ENCODE peak calls at places on chromosomes 6 and 20, in eight cellular contexts. M, L, T, S, R, Q, Z and V are unnamed samples. For H3K4me1, the result is how much of the 10 kb centered on the place peaks cover.

GRCh38 chr20:59723607-59724456 is 119.5 kb downstream of the PHACTR3 start:
- DNase-seq in S (no peak), R (no peak), M (no peak), Q (no peak), Z (no peak), T (no peak), L (no peak), V (no peak)

GRCh38 chr6:138815797-138816528 is 20.1 kb downstream of the ECT2L start:
- DNase-seq in Q (no peak), T (no peak), M (peak), L (peak), Z (no peak), S (no peak), R (peak), V (no peak)

GRCh38 chr6:54282186-54282585 is 26.1 kb upstream of the TINAG start:
- DNase-seq in M (peak), S (no peak), T (no peak), Q (no peak), Z (no peak), R (peak), L (no peak), V (no peak)

GRCh38 chr20:4666001-4666470 is 55.7 kb upstream of the PRND start:
- DNase-seq in T (no peak), Q (peak), L (no peak), Z (no peak), M (no peak), S (no peak), R (peak), V (no peak)

GRCh38 chr6:116461563-116462507 is 660 bp downstream of the CALHM6 start:
- DNase-seq in T (peak), S (no peak), L (no peak), R (peak), Z (peak), Q (peak), M (no peak), V (no peak)

GRCh38 chr20:4836935-4837334 is 115.2 kb downstream of the PRND start:
- DNase-seq in Z (no peak), L (no peak), M (no peak), S (no peak), Q (no peak), T (no peak), R (no peak), V (no peak)

GRCh38 chr6:2655844-2656433 is 94.8 kb downstream of the MYLK4 start:
- DNase-seq in Z (no peak), S (no peak), M (no peak), T (no peak), Q (no peak), L (no peak), R (no peak), V (no peak)

GRCh38 chr6:40436685-40437604 is 150.2 kb downstream of the LRFN2 start:
- DNase-seq in Z (no peak), S (no peak), M (no peak), T (no peak), L (no peak), Q (no peak), R (no peak), V (no peak)

GRCh38 chr6:67888886-67889681 is 746.0 kb upstream of the ADGRB3 start:
- DNase-seq in Q (no peak), S (no peak), Z (no peak), M (no peak), T (no peak), L (no peak), R (no peak), V (no peak)

GRCh38 chr6:130111031-130111430 is 92.7 kb downstream of the L3MBTL3 start:
- DNase-seq in M (no peak), T (no peak), S (no peak), Q (no peak), R (peak), Z (no peak), L (no peak), V (no peak)

GRCh38 chr6:35356391-35356790 is 14.0 kb downstream of the PPARD start:
- DNase-seq in S (no peak), R (no peak), Q (no peak), M (no peak), Z (no peak), T (no peak), L (no peak), V (no peak)

GRCh38 chr6:168118935-168119334 is 39.9 kb upstream of the FRMD1 start:
- DNase-seq in Z (no peak), R (no peak), M (no peak), L (no peak), S (no peak), Q (peak), T (no peak), V (peak)

GRCh38 chr6:145929037-145929633 is 35.0 kb downstream of the SHPRH start:
- DNase-seq in M (peak), R (peak), T (no peak), Z (no peak), L (peak), Q (no peak), S (no peak), V (no peak)

GRCh38 chr20:7031222-7031621 is 263.7 kb downstream of the BMP2 start:
- DNase-seq in Q (no peak), M (no peak), T (no peak), R (no peak), Z (no peak), S (no peak), L (peak), V (no peak)

GRCh38 chr6:37794825-37795224 is 24.7 kb upstream of the ZFAND3 start:
- DNase-seq in M (no peak), S (no peak), Q (no peak), R (peak), Z (no peak), L (no peak), T (no peak), V (no peak)

GRCh38 chr6:115514656-115515055 is 546.0 kb downstream of the FRK start:
- DNase-seq in Q (no peak), S (no peak), R (peak), Z (no peak), M (no peak), T (no peak), L (no peak), V (no peak)

GRCh38 chr6:166335378-166336366 is 6.7 kb downstream of the SFT2D1 start:
- DNase-seq in S (no peak), R (no peak), T (no peak), Z (no peak), L (no peak), Q (no peak), M (no peak), V (no peak)
- H3K4me1 ChIP-seq in S (under half), R (under half), T (under half), Z (under half), L (under half), Q (under half), M (under half), V (under half)

GRCh38 chr6:63466242-63466733 is 106.0 kb upstream of the LOC128125822 start:
- DNase-seq in T (no peak), Z (no peak), M (no peak), Q (no peak), L (no peak), R (no peak), S (no peak), V (no peak)
- TF ChIP-seq POLR2A in T (no peak), Z (no peak), M (no peak), Q (no peak), L (no peak), R (no peak), S (no peak), V (no peak)

GRCh38 chr6:106168097-106168888 is 82.2 kb downstream of the PRDM1 start:
- DNase-seq in T (no peak), M (no peak), R (no peak), S (no peak), Z (no peak), L (no peak), Q (no peak), V (no peak)
- H3K4me1 ChIP-seq in T (under half), M (under half), R (under half), S (under half), Z (under half), L (under half), Q (under half), V (under half)

GRCh38 chr6:31534011-31534410 is 5.2 kb downstream of the MCCD1 start:
- DNase-seq in R (no peak), Q (no peak), M (no peak), S (no peak), Z (no peak), L (no peak), T (no peak), V (no peak)
- TF ChIP-seq POLR2A in R (no peak), Q (no peak), M (no peak), S (no peak), Z (no peak), L (no peak), T (no peak), V (no peak)